ENCODE peak calls at places on chromosomes 3 and 15, in seven cellular contexts. One of them, this sample, is unnamed.

GRCh38 chr15:97598353-97598798 is 362.1 kb upstream of the ARRDC4 start:
- DNase-seq in nephron progenitor cell: no peak
- DNase-seq in stimulated activated CD8-positive, alpha-beta memory T cell treated with anti-CD3 and anti-CD28 coated beads, Interleukin-2, amount 100 ng/mL, for 48 hours: no peak
- DNase-seq in stromal cell of bone marrow: no peak
- DNase-seq in M059J: no peak
- DNase-seq in GM13977: no peak
- DNase-seq in testis: no peak
- DNase-seq in this sample: no peak

GRCh38 chr15:62896969-62897486 is 145.5 kb upstream of the TPM1 start:
- DNase-seq in nephron progenitor cell: no peak
- DNase-seq in stimulated activated CD8-positive, alpha-beta memory T cell treated with anti-CD3 and anti-CD28 coated beads, Interleukin-2, amount 100 ng/mL, for 48 hours: no peak
- DNase-seq in stromal cell of bone marrow: peak; percentile 98
- DNase-seq in M059J: peak; percentile 99
- DNase-seq in GM13977: no peak
- DNase-seq in testis: peak; percentile 79
- DNase-seq in this sample: no peak

GRCh38 chr3:62622553-62623174 is 249.3 kb upstream of the FEZF2 start:
- DNase-seq in nephron progenitor cell: peak; percentile 28
- DNase-seq in stimulated activated CD8-positive, alpha-beta memory T cell treated with anti-CD3 and anti-CD28 coated beads, Interleukin-2, amount 100 ng/mL, for 48 hours: no peak
- DNase-seq in stromal cell of bone marrow: peak; percentile 33
- DNase-seq in M059J: peak; percentile 46
- DNase-seq in GM13977: peak; percentile 10
- DNase-seq in testis: peak; percentile 26
- DNase-seq in this sample: no peak

GRCh38 chr15:27410986-27411385 is 440.0 kb downstream of the GABRG3 start:
- DNase-seq in nephron progenitor cell: no peak
- DNase-seq in stimulated activated CD8-positive, alpha-beta memory T cell treated with anti-CD3 and anti-CD28 coated beads, Interleukin-2, amount 100 ng/mL, for 48 hours: no peak
- DNase-seq in stromal cell of bone marrow: no peak
- DNase-seq in M059J: no peak
- DNase-seq in GM13977: no peak
- DNase-seq in testis: no peak
- DNase-seq in this sample: no peak

GRCh38 chr15:39574416-39574815 is 6.5 kb upstream of the THBS1 start:
- DNase-seq in nephron progenitor cell: no peak
- DNase-seq in stimulated activated CD8-positive, alpha-beta memory T cell treated with anti-CD3 and anti-CD28 coated beads, Interleukin-2, amount 100 ng/mL, for 48 hours: no peak
- DNase-seq in stromal cell of bone marrow: peak; percentile 3
- DNase-seq in M059J: no peak
- DNase-seq in GM13977: no peak
- DNase-seq in testis: no peak
- DNase-seq in this sample: no peak

GRCh38 chr3:114538211-114538610 is 244.4 kb downstream of the TIGIT start:
- DNase-seq in nephron progenitor cell: no peak
- DNase-seq in stimulated activated CD8-positive, alpha-beta memory T cell treated with anti-CD3 and anti-CD28 coated beads, Interleukin-2, amount 100 ng/mL, for 48 hours: no peak
- DNase-seq in stromal cell of bone marrow: no peak
- DNase-seq in M059J: no peak
- DNase-seq in GM13977: no peak
- DNase-seq in testis: no peak
- DNase-seq in this sample: no peak

GRCh38 chr15:90915808-90916440 is 12.8 kb downstream of the MAN2A2 start:
- DNase-seq in nephron progenitor cell: no peak
- DNase-seq in stimulated activated CD8-positive, alpha-beta memory T cell treated with anti-CD3 and anti-CD28 coated beads, Interleukin-2, amount 100 ng/mL, for 48 hours: no peak
- DNase-seq in stromal cell of bone marrow: no peak
- DNase-seq in M059J: no peak
- DNase-seq in GM13977: no peak
- DNase-seq in testis: peak; percentile 44
- DNase-seq in this sample: no peak

GRCh38 chr3:186366206-186366605 is 4.2 kb upstream of the DGKG start:
- DNase-seq in nephron progenitor cell: no peak
- DNase-seq in stimulated activated CD8-positive, alpha-beta memory T cell treated with anti-CD3 and anti-CD28 coated beads, Interleukin-2, amount 100 ng/mL, for 48 hours: no peak
- DNase-seq in stromal cell of bone marrow: no peak
- DNase-seq in M059J: no peak
- DNase-seq in GM13977: no peak
- DNase-seq in testis: no peak
- DNase-seq in this sample: no peak

GRCh38 chr3:117788086-117788485 is 1078.5 kb downstream of the TUSC7 start:
- DNase-seq in nephron progenitor cell: no peak
- DNase-seq in stimulated activated CD8-positive, alpha-beta memory T cell treated with anti-CD3 and anti-CD28 coated beads, Interleukin-2, amount 100 ng/mL, for 48 hours: no peak
- DNase-seq in stromal cell of bone marrow: peak; percentile 97
- DNase-seq in M059J: peak; percentile 75
- DNase-seq in GM13977: no peak
- DNase-seq in testis: peak; percentile 58
- DNase-seq in this sample: no peak

GRCh38 chr3:44398853-44399252 is 60.3 kb downstream of the TCAIM start:
- DNase-seq in nephron progenitor cell: no peak
- DNase-seq in stimulated activated CD8-positive, alpha-beta memory T cell treated with anti-CD3 and anti-CD28 coated beads, Interleukin-2, amount 100 ng/mL, for 48 hours: no peak
- DNase-seq in stromal cell of bone marrow: no peak
- DNase-seq in M059J: no peak
- DNase-seq in GM13977: no peak
- DNase-seq in testis: no peak
- DNase-seq in this sample: no peak

GRCh38 chr15:77058468-77058867 is 12.4 kb downstream of the TSPAN3 start:
- DNase-seq in nephron progenitor cell: no peak
- DNase-seq in stimulated activated CD8-positive, alpha-beta memory T cell treated with anti-CD3 and anti-CD28 coated beads, Interleukin-2, amount 100 ng/mL, for 48 hours: no peak
- DNase-seq in stromal cell of bone marrow: no peak
- DNase-seq in M059J: no peak
- DNase-seq in GM13977: no peak
- DNase-seq in testis: no peak
- DNase-seq in this sample: no peak

GRCh38 chr3:138124188-138124587 is 8.0 kb downstream of the A4GNT start:
- DNase-seq in nephron progenitor cell: no peak
- DNase-seq in stimulated activated CD8-positive, alpha-beta memory T cell treated with anti-CD3 and anti-CD28 coated beads, Interleukin-2, amount 100 ng/mL, for 48 hours: no peak
- DNase-seq in stromal cell of bone marrow: no peak
- DNase-seq in M059J: no peak
- DNase-seq in GM13977: no peak
- DNase-seq in testis: no peak
- DNase-seq in this sample: no peak

GRCh38 chr3:151169700-151170224 is 33.3 kb downstream of the GPR171 start:
- DNase-seq in nephron progenitor cell: no peak
- DNase-seq in stimulated activated CD8-positive, alpha-beta memory T cell treated with anti-CD3 and anti-CD28 coated beads, Interleukin-2, amount 100 ng/mL, for 48 hours: peak; percentile 15
- DNase-seq in stromal cell of bone marrow: peak; percentile 11
- DNase-seq in M059J: peak; percentile 52
- DNase-seq in GM13977: peak; percentile 13
- DNase-seq in testis: peak; percentile 27
- DNase-seq in this sample: no peak

GRCh38 chr3:29538610-29538958 is 257.7 kb downstream of the RBMS3 start:
- DNase-seq in nephron progenitor cell: no peak
- DNase-seq in stimulated activated CD8-positive, alpha-beta memory T cell treated with anti-CD3 and anti-CD28 coated beads, Interleukin-2, amount 100 ng/mL, for 48 hours: no peak
- DNase-seq in stromal cell of bone marrow: no peak
- DNase-seq in M059J: no peak
- DNase-seq in GM13977: no peak
- DNase-seq in testis: no peak
- DNase-seq in this sample: no peak

GRCh38 chr15:41809121-41809520 is 18.8 kb upstream of the JMJD7 start:
- DNase-seq in nephron progenitor cell: no peak
- DNase-seq in stimulated activated CD8-positive, alpha-beta memory T cell treated with anti-CD3 and anti-CD28 coated beads, Interleukin-2, amount 100 ng/mL, for 48 hours: no peak
- DNase-seq in stromal cell of bone marrow: no peak
- DNase-seq in M059J: peak; percentile 75
- DNase-seq in GM13977: no peak
- DNase-seq in testis: no peak
- DNase-seq in this sample: no peak

GRCh38 chr3:142857056-142857455 is 31.8 kb downstream of the PCOLCE2 start:
- DNase-seq in nephron progenitor cell: no peak
- DNase-seq in stimulated activated CD8-positive, alpha-beta memory T cell treated with anti-CD3 and anti-CD28 coated beads, Interleukin-2, amount 100 ng/mL, for 48 hours: no peak
- DNase-seq in stromal cell of bone marrow: no peak
- DNase-seq in M059J: peak; percentile 50
- DNase-seq in GM13977: no peak
- DNase-seq in testis: peak; percentile 70
- DNase-seq in this sample: no peak

GRCh38 chr3:177410734-177411133 is 213.5 kb upstream of the TBL1XR1 start:
- DNase-seq in nephron progenitor cell: no peak
- DNase-seq in stimulated activated CD8-positive, alpha-beta memory T cell treated with anti-CD3 and anti-CD28 coated beads, Interleukin-2, amount 100 ng/mL, for 48 hours: no peak
- DNase-seq in stromal cell of bone marrow: no peak
- DNase-seq in M059J: no peak
- DNase-seq in GM13977: no peak
- DNase-seq in testis: no peak
- DNase-seq in this sample: no peak

GRCh38 chr15:33915571-33916407 is 52.5 kb upstream of the CHRM5 start:
- DNase-seq in nephron progenitor cell: peak; percentile 29
- DNase-seq in stimulated activated CD8-positive, alpha-beta memory T cell treated with anti-CD3 and anti-CD28 coated beads, Interleukin-2, amount 100 ng/mL, for 48 hours: no peak
- DNase-seq in stromal cell of bone marrow: no peak
- DNase-seq in M059J: no peak
- DNase-seq in GM13977: no peak
- DNase-seq in testis: no peak
- DNase-seq in this sample: no peak

GRCh38 chr3:71495708-71496472 is 87.6 kb downstream of the FOXP1 start:
- DNase-seq in nephron progenitor cell: no peak
- DNase-seq in stimulated activated CD8-positive, alpha-beta memory T cell treated with anti-CD3 and anti-CD28 coated beads, Interleukin-2, amount 100 ng/mL, for 48 hours: no peak
- DNase-seq in stromal cell of bone marrow: peak; percentile 75
- DNase-seq in M059J: peak; percentile 78
- DNase-seq in GM13977: no peak
- DNase-seq in testis: no peak
- DNase-seq in this sample: no peak

GRCh38 chr15:85457392-85457968 is 77.1 kb downstream of the AKAP13 start:
- DNase-seq in nephron progenitor cell: no peak
- DNase-seq in stimulated activated CD8-positive, alpha-beta memory T cell treated with anti-CD3 and anti-CD28 coated beads, Interleukin-2, amount 100 ng/mL, for 48 hours: no peak
- DNase-seq in stromal cell of bone marrow: no peak
- DNase-seq in M059J: peak; percentile 81
- DNase-seq in GM13977: peak; percentile 57
- DNase-seq in testis: no peak
- DNase-seq in this sample: no peak

GRCh38 chr3:120649735-120650705 is 32.0 kb downstream of the HGD start:
- DNase-seq in nephron progenitor cell: no peak
- DNase-seq in stimulated activated CD8-positive, alpha-beta memory T cell treated with anti-CD3 and anti-CD28 coated beads, Interleukin-2, amount 100 ng/mL, for 48 hours: no peak
- DNase-seq in stromal cell of bone marrow: no peak
- DNase-seq in M059J: no peak
- DNase-seq in GM13977: no peak
- DNase-seq in testis: no peak
- DNase-seq in this sample: no peak

GRCh38 chr3:54621181-54621580 is 306.7 kb downstream of the LRTM1 start:
- DNase-seq in nephron progenitor cell: no peak
- DNase-seq in stimulated activated CD8-positive, alpha-beta memory T cell treated with anti-CD3 and anti-CD28 coated beads, Interleukin-2, amount 100 ng/mL, for 48 hours: no peak
- DNase-seq in stromal cell of bone marrow: no peak
- DNase-seq in M059J: peak; percentile 81
- DNase-seq in GM13977: no peak
- DNase-seq in testis: no peak
- DNase-seq in this sample: no peak

GRCh38 chr3:45199837-45200648 is 26.0 kb downstream of the TMEM158 start:
- DNase-seq in nephron progenitor cell: no peak
- DNase-seq in stimulated activated CD8-positive, alpha-beta memory T cell treated with anti-CD3 and anti-CD28 coated beads, Interleukin-2, amount 100 ng/mL, for 48 hours: no peak
- DNase-seq in stromal cell of bone marrow: peak; percentile 53
- DNase-seq in M059J: peak; percentile 90
- DNase-seq in GM13977: no peak
- DNase-seq in testis: no peak
- DNase-seq in this sample: no peak

GRCh38 chr3:9384141-9384828 is 13.1 kb upstream of the SETD5 start:
- DNase-seq in nephron progenitor cell: no peak
- DNase-seq in stimulated activated CD8-positive, alpha-beta memory T cell treated with anti-CD3 and anti-CD28 coated beads, Interleukin-2, amount 100 ng/mL, for 48 hours: no peak
- DNase-seq in stromal cell of bone marrow: no peak
- DNase-seq in M059J: no peak
- DNase-seq in GM13977: no peak
- DNase-seq in testis: no peak
- DNase-seq in this sample: no peak

GRCh38 chr3:71173421-71173975 is 410.0 kb downstream of the FOXP1 start:
- DNase-seq in nephron progenitor cell: no peak
- DNase-seq in stimulated activated CD8-positive, alpha-beta memory T cell treated with anti-CD3 and anti-CD28 coated beads, Interleukin-2, amount 100 ng/mL, for 48 hours: no peak
- DNase-seq in stromal cell of bone marrow: peak; percentile 95
- DNase-seq in M059J: no peak
- DNase-seq in GM13977: no peak
- DNase-seq in testis: no peak
- DNase-seq in this sample: no peak

GRCh38 chr3:48418140-48418539 is 11.7 kb downstream of the PLXNB1 start:
- DNase-seq in nephron progenitor cell: no peak
- DNase-seq in stimulated activated CD8-positive, alpha-beta memory T cell treated with anti-CD3 and anti-CD28 coated beads, Interleukin-2, amount 100 ng/mL, for 48 hours: no peak
- DNase-seq in stromal cell of bone marrow: no peak
- DNase-seq in M059J: no peak
- DNase-seq in GM13977: no peak
- DNase-seq in testis: no peak
- DNase-seq in this sample: no peak

GRCh38 chr15:34279341-34279740 is 54.5 kb downstream of the EMC4 start:
- DNase-seq in nephron progenitor cell: no peak
- DNase-seq in stimulated activated CD8-positive, alpha-beta memory T cell treated with anti-CD3 and anti-CD28 coated beads, Interleukin-2, amount 100 ng/mL, for 48 hours: no peak
- DNase-seq in stromal cell of bone marrow: peak; percentile 10
- DNase-seq in M059J: no peak
- DNase-seq in GM13977: no peak
- DNase-seq in testis: no peak
- DNase-seq in this sample: no peak

GRCh38 chr15:73335026-73335425 is 33.7 kb downstream of the HCN4 start:
- DNase-seq in nephron progenitor cell: no peak
- DNase-seq in stimulated activated CD8-positive, alpha-beta memory T cell treated with anti-CD3 and anti-CD28 coated beads, Interleukin-2, amount 100 ng/mL, for 48 hours: no peak
- DNase-seq in stromal cell of bone marrow: no peak
- DNase-seq in M059J: no peak
- DNase-seq in GM13977: no peak
- DNase-seq in testis: no peak
- DNase-seq in this sample: no peak

GRCh38 chr3:149494022-149494758 is 19.7 kb downstream of the TM4SF4 start:
- DNase-seq in nephron progenitor cell: peak; percentile 79
- DNase-seq in stimulated activated CD8-positive, alpha-beta memory T cell treated with anti-CD3 and anti-CD28 coated beads, Interleukin-2, amount 100 ng/mL, for 48 hours: no peak
- DNase-seq in stromal cell of bone marrow: peak; percentile 65
- DNase-seq in M059J: peak; percentile 60
- DNase-seq in GM13977: peak; percentile 44
- DNase-seq in testis: peak; percentile 79
- DNase-seq in this sample: no peak

GRCh38 chr15:48643776-48644497 is 1.6 kb downstream of the FBN1 start:
- DNase-seq in nephron progenitor cell: no peak
- DNase-seq in stimulated activated CD8-positive, alpha-beta memory T cell treated with anti-CD3 and anti-CD28 coated beads, Interleukin-2, amount 100 ng/mL, for 48 hours: no peak
- DNase-seq in stromal cell of bone marrow: no peak
- DNase-seq in M059J: no peak
- DNase-seq in GM13977: peak; percentile 19
- DNase-seq in testis: no peak
- DNase-seq in this sample: no peak

GRCh38 chr3:159978353-159978752 is 10.3 kb upstream of the IL12A start:
- DNase-seq in nephron progenitor cell: no peak
- DNase-seq in stimulated activated CD8-positive, alpha-beta memory T cell treated with anti-CD3 and anti-CD28 coated beads, Interleukin-2, amount 100 ng/mL, for 48 hours: no peak
- DNase-seq in stromal cell of bone marrow: no peak
- DNase-seq in M059J: no peak
- DNase-seq in GM13977: no peak
- DNase-seq in testis: no peak
- DNase-seq in this sample: no peak

GRCh38 chr3:123750659-123751420 is 133.3 kb downstream of the MYLK start:
- DNase-seq in nephron progenitor cell: no peak
- DNase-seq in stimulated activated CD8-positive, alpha-beta memory T cell treated with anti-CD3 and anti-CD28 coated beads, Interleukin-2, amount 100 ng/mL, for 48 hours: no peak
- DNase-seq in stromal cell of bone marrow: peak; percentile 61
- DNase-seq in M059J: peak; percentile 98
- DNase-seq in GM13977: no peak
- DNase-seq in testis: no peak
- DNase-seq in this sample: no peak

This sample was measured in effector memory CD4-positive, alpha-beta T cell.